ENCODE peak calls at places on chromosomes 5 and 9, in six cellular contexts. Q, I, K, B, N and J are unnamed samples.

GRCh38 chr9:3879731-3880493 is 354.1 kb upstream of the RFX3 start:
- DNase-seq in N (no peak), I (no peak), Q (peak; percentile 72), B (peak; percentile 59), K (no peak), J (no peak)

GRCh38 chr9:109143881-109144562 is 23.0 kb downstream of the FRRS1L start:
- DNase-seq in B (peak; percentile 70), Q (no peak), I (peak; percentile 40), N (no peak), K (no peak), J (no peak)

GRCh38 chr5:33832904-33833575 is 58.8 kb downstream of the ADAMTS12 start:
- DNase-seq in N (no peak), I (no peak), B (peak; percentile 55), Q (no peak), K (no peak), J (no peak)

GRCh38 chr5:179243333-179243732 is 101.9 kb downstream of the ADAMTS2 start:
- DNase-seq in I (peak; percentile 74), B (no peak), Q (no peak), N (no peak), K (peak; percentile 71), J (peak; percentile 28)

GRCh38 chr9:97696025-97696822 is 916 bp downstream of the XPA start:
- DNase-seq in I (no peak), B (no peak), Q (no peak), N (no peak), K (no peak), J (peak; percentile 56)

GRCh38 chr9:104842698-104843097 is 78.8 kb downstream of the NIPSNAP3B start:
- DNase-seq in K (no peak), B (no peak), N (no peak), I (no peak), Q (no peak), J (no peak)

GRCh38 chr5:176994460-176995121 is 12.0 kb downstream of the UIMC1 start:
- DNase-seq in Q (no peak), K (no peak), I (no peak), B (peak; percentile 22), N (peak; percentile 17), J (no peak)

GRCh38 chr5:6419340-6419852 is 29.3 kb upstream of the UBE2QL1 start:
- DNase-seq in Q (peak; percentile 99), B (peak; percentile 34), N (no peak), K (no peak), I (no peak), J (no peak)

GRCh38 chr5:14818931-14819790 is 52.4 kb downstream of the ANKH start:
- DNase-seq in Q (no peak), K (no peak), I (no peak), B (peak; percentile 80), N (no peak), J (no peak)